ENCODE peak calls at places on chromosomes 5 and 9, in ten cellular contexts. S, X, Z, B, V, K, D, U, J and F are unnamed samples.

GRCh38 chr5:108003178-108003577 is 332.4 kb upstream of the EFNA5 start:
- DNase-seq in S (peak; percentile 65), X (no peak), Z (no peak), B (no peak), V (no peak), K (peak; percentile 11), D (peak; percentile 33), U (peak; percentile 67), J (peak; percentile 64), F (peak; percentile 52)

GRCh38 chr5:128290152-128290858 is 206.7 kb downstream of the SLC12A2 start:
- DNase-seq in S (no peak), X (no peak), Z (no peak), B (no peak), V (no peak), K (peak; percentile 5), D (no peak), U (no peak), J (no peak), F (no peak)

GRCh38 chr5:117286813-117287212 is 712.2 kb upstream of the SEMA6A start:
- DNase-seq in S (no peak), X (no peak), Z (no peak), B (no peak), V (no peak), K (no peak), D (no peak), U (no peak), J (no peak), F (no peak)

GRCh38 chr9:134323741-134324358 is 2.4 kb upstream of the RXRA start:
- DNase-seq in S (no peak), X (no peak), Z (no peak), B (peak; percentile 67), V (no peak), K (no peak), D (peak; percentile 53), U (peak; percentile 63), J (no peak), F (no peak)

GRCh38 chr5:113061851-113062631 is 85.4 kb downstream of the DCP2 start:
- DNase-seq in S (no peak), X (no peak), Z (no peak), B (no peak), V (peak; percentile 75), K (peak; percentile 59), D (no peak), U (peak; percentile 71), J (peak; percentile 36), F (no peak)

GRCh38 chr5:76199321-76200318 is 116.4 kb downstream of the SV2C start:
- DNase-seq in S (no peak), X (no peak), Z (no peak), B (no peak), V (no peak), K (no peak), D (no peak), U (no peak), J (no peak), F (no peak)

GRCh38 chr9:33340186-33340585 is 49.9 kb downstream of the NFX1 start:
- DNase-seq in S (no peak), X (no peak), Z (no peak), B (peak; percentile 45), V (no peak), K (no peak), D (no peak), U (no peak), J (no peak), F (no peak)

GRCh38 chr9:69556707-69557106 is 115.5 kb downstream of the APBA1 start:
- DNase-seq in S (no peak), X (no peak), Z (no peak), B (no peak), V (no peak), K (no peak), D (no peak), U (no peak), J (no peak), F (no peak)

GRCh38 chr9:109482391-109482916 is 15.7 kb downstream of the PTPN3 start:
- DNase-seq in S (no peak), X (no peak), Z (no peak), B (no peak), V (no peak), K (no peak), D (no peak), U (peak; percentile 62), J (no peak), F (no peak)

GRCh38 chr5:7991125-7991821 is 122.3 kb downstream of the MTRR start:
- DNase-seq in S (no peak), X (no peak), Z (no peak), B (peak; percentile 74), V (peak; percentile 31), K (no peak), D (no peak), U (peak; percentile 54), J (no peak), F (no peak)

GRCh38 chr5:168159425-168159824 is 132.0 kb upstream of the WWC1 start:
- DNase-seq in S (no peak), X (no peak), Z (no peak), B (peak; percentile 77), V (peak; percentile 71), K (no peak), D (no peak), U (no peak), J (no peak), F (no peak)

GRCh38 chr5:126480824-126481223 is 57.6 kb downstream of the GRAMD2B start:
- DNase-seq in S (no peak), X (no peak), Z (no peak), B (no peak), V (no peak), K (no peak), D (no peak), U (no peak), J (no peak), F (no peak)

GRCh38 chr5:143085319-143085917 is 315.2 kb downstream of the ARHGAP26 start:
- DNase-seq in S (no peak), X (no peak), Z (no peak), B (no peak), V (no peak), K (no peak), D (no peak), U (no peak), J (no peak), F (no peak)

GRCh38 chr9:109017493-109017892 is 4.2 kb upstream of the CTNNAL1 start:
- DNase-seq in S (no peak), X (no peak), Z (no peak), B (no peak), V (no peak), K (no peak), D (no peak), U (no peak), J (no peak), F (no peak)

GRCh38 chr5:33800221-33800950 is 91.4 kb downstream of the ADAMTS12 start:
- DNase-seq in S (no peak), X (no peak), Z (no peak), B (no peak), V (no peak), K (no peak), D (no peak), U (no peak), J (no peak), F (no peak)